ENCODE peak calls at places on chromosomes 13 and 19, in ten cellular contexts. F is transverse colon; U is CD8-positive, alpha-beta T cell; M is HFF-Myc; T is GM23248; B is brain microvascular endothelial cell; D is upper lobe of right lung; C is iPS DF 6.9; A is tibial nerve; S is SK-N-MC. W is an unnamed sample.

GRCh38 chr13:99971576-99972189 is at the start of gene ZIC5:
- DNase-seq in F (no peak), U (no peak), M (no peak), T (no peak), B (no peak), D (no peak), C (no peak), A (no peak), S (peak), W (no peak)

GRCh38 chr13:97411894-97412460 is 22.0 kb upstream of the RAP2A start:
- DNase-seq in F (no peak), U (no peak), M (no peak), T (peak), B (no peak), D (no peak), C (no peak), A (no peak), S (no peak), W (no peak)

GRCh38 chr19:16771618-16772017 is 52.0 kb downstream of the NWD1 start:
- DNase-seq in F (peak), U (peak), M (peak), T (peak), B (peak), D (no peak), C (peak), A (peak), S (peak), W (peak)

GRCh38 chr19:11479090-11479469 is 1.8 kb downstream of the ELAVL3 start:
- DNase-seq in F (no peak), U (no peak), M (no peak), T (no peak), B (no peak), D (no peak), C (no peak), A (no peak), S (no peak), W (no peak)

GRCh38 chr19:7505682-7506384 is 10.1 kb upstream of the ZNF358 start:
- DNase-seq in F (peak), U (no peak), M (no peak), T (peak), B (no peak), D (no peak), C (no peak), A (no peak), S (no peak), W (peak)

GRCh38 chr19:55490478-55491436 is 2.5 kb downstream of the SSC5D start:
- DNase-seq in F (no peak), U (no peak), M (no peak), T (peak), B (no peak), D (no peak), C (no peak), A (no peak), S (no peak), W (peak)

GRCh38 chr19:32041681-32042292 is 303.6 kb upstream of the ZNF507 start:
- DNase-seq in F (peak), U (no peak), M (no peak), T (peak), B (peak), D (peak), C (peak), A (no peak), S (peak), W (no peak)

GRCh38 chr13:98585398-98585754 is 8.5 kb upstream of the STK24 start:
- DNase-seq in F (peak), U (no peak), M (no peak), T (no peak), B (no peak), D (no peak), C (no peak), A (no peak), S (no peak), W (no peak)

GRCh38 chr13:67366533-67366932 is 136.4 kb upstream of the PCDH9 start:
- DNase-seq in F (no peak), U (no peak), M (no peak), T (peak), B (peak), D (no peak), C (no peak), A (no peak), S (no peak), W (no peak)

GRCh38 chr13:100112186-100112838 is 23.4 kb downstream of the PCCA start:
- DNase-seq in F (no peak), U (no peak), M (no peak), T (no peak), B (no peak), D (no peak), C (no peak), A (no peak), S (no peak), W (no peak)

GRCh38 chr13:37473035-37473434 is 125.5 kb downstream of the POSTN start:
- DNase-seq in F (no peak), U (no peak), M (no peak), T (no peak), B (no peak), D (no peak), C (peak), A (no peak), S (no peak), W (no peak)

GRCh38 chr19:38268539-38268938 is 4.2 kb downstream of the SPINT2 start:
- DNase-seq in F (no peak), U (no peak), M (no peak), T (no peak), B (no peak), D (no peak), C (no peak), A (no peak), S (no peak), W (no peak)

GRCh38 chr13:79108914-79109643 is 297.0 kb downstream of the RBM26 start:
- DNase-seq in F (no peak), U (no peak), M (no peak), T (no peak), B (no peak), D (no peak), C (no peak), A (no peak), S (no peak), W (no peak)

GRCh38 chr13:42985312-42986175 is 6.5 kb downstream of the EPSTI1 start:
- DNase-seq in F (peak), U (no peak), M (no peak), T (peak), B (no peak), D (no peak), C (no peak), A (peak), S (no peak), W (no peak)

GRCh38 chr13:64553411-64554129 is 2676.6 kb downstream of the PCDH9 start:
- DNase-seq in F (no peak), U (no peak), M (no peak), T (peak), B (peak), D (no peak), C (no peak), A (no peak), S (no peak), W (no peak)

GRCh38 chr19:21482863-21483276 is 22.5 kb upstream of the ZNF429 start:
- DNase-seq in F (peak), U (peak), M (no peak), T (peak), B (no peak), D (peak), C (no peak), A (no peak), S (no peak), W (peak)

GRCh38 chr19:28313633-28314032 is 899.3 kb downstream of the UQCRFS1 start:
- DNase-seq in F (no peak), U (no peak), M (peak), T (peak), B (peak), D (no peak), C (no peak), A (peak), S (peak), W (no peak)

GRCh38 chr19:54492568-54492967 is 10.1 kb upstream of the LAIR2 start:
- DNase-seq in F (no peak), U (no peak), M (no peak), T (no peak), B (no peak), D (no peak), C (no peak), A (no peak), S (no peak), W (no peak)

GRCh38 chr13:71115301-71115700 is 751.7 kb downstream of the DACH1 start:
- DNase-seq in F (no peak), U (no peak), M (no peak), T (no peak), B (no peak), D (no peak), C (no peak), A (no peak), S (no peak), W (no peak)

GRCh38 chr13:24670927-24671326 is 9.3 kb upstream of the ATP12A start:
- DNase-seq in F (no peak), U (no peak), M (no peak), T (peak), B (peak), D (no peak), C (no peak), A (no peak), S (no peak), W (no peak)

GRCh38 chr19:24166055-24166454 is 79.1 kb downstream of the ZNF254 start:
- DNase-seq in F (no peak), U (no peak), M (no peak), T (peak), B (peak), D (no peak), C (no peak), A (no peak), S (no peak), W (no peak)

GRCh38 chr13:23515116-23515515 is 55.1 kb upstream of the TNFRSF19 start:
- DNase-seq in F (no peak), U (no peak), M (no peak), T (no peak), B (no peak), D (no peak), C (no peak), A (no peak), S (no peak), W (no peak)

GRCh38 chr13:78326608-78327007 is 276.7 kb downstream of the POU4F1 start:
- DNase-seq in F (no peak), U (no peak), M (no peak), T (peak), B (no peak), D (no peak), C (no peak), A (no peak), S (no peak), W (no peak)

GRCh38 chr13:61370520-61370919 is 45.1 kb downstream of the PCDH20 start:
- DNase-seq in F (no peak), U (no peak), M (no peak), T (no peak), B (no peak), D (no peak), C (no peak), A (no peak), S (no peak), W (no peak)

GRCh38 chr13:74820809-74821208 is 661.2 kb downstream of the TBC1D4 start:
- DNase-seq in F (no peak), U (no peak), M (no peak), T (no peak), B (no peak), D (no peak), C (no peak), A (no peak), S (no peak), W (no peak)

GRCh38 chr19:5572556-5573286 is 5.0 kb upstream of the TINCR start:
- DNase-seq in F (peak), U (no peak), M (no peak), T (no peak), B (no peak), D (no peak), C (no peak), A (no peak), S (no peak), W (no peak)

GRCh38 chr19:49496574-49497008 is 357 bp downstream of the RPS11 start:
- DNase-seq in F (no peak), U (no peak), M (no peak), T (peak), B (no peak), D (no peak), C (no peak), A (no peak), S (no peak), W (no peak)

GRCh38 chr19:49498475-49498874 is 2.2 kb downstream of the RPS11 start:
- DNase-seq in F (no peak), U (no peak), M (no peak), T (no peak), B (no peak), D (no peak), C (no peak), A (no peak), S (no peak), W (no peak)

GRCh38 chr19:49497790-49498106 is 1.5 kb downstream of the RPS11 start:
- DNase-seq in F (no peak), U (no peak), M (no peak), T (no peak), B (no peak), D (no peak), C (no peak), A (no peak), S (no peak), W (no peak)

GRCh38 chr19:49497047-49497789 is 984 bp downstream of the RPS11 start:
- DNase-seq in F (peak), U (peak), M (no peak), T (peak), B (peak), D (peak), C (no peak), A (peak), S (no peak), W (peak)

DNA sequence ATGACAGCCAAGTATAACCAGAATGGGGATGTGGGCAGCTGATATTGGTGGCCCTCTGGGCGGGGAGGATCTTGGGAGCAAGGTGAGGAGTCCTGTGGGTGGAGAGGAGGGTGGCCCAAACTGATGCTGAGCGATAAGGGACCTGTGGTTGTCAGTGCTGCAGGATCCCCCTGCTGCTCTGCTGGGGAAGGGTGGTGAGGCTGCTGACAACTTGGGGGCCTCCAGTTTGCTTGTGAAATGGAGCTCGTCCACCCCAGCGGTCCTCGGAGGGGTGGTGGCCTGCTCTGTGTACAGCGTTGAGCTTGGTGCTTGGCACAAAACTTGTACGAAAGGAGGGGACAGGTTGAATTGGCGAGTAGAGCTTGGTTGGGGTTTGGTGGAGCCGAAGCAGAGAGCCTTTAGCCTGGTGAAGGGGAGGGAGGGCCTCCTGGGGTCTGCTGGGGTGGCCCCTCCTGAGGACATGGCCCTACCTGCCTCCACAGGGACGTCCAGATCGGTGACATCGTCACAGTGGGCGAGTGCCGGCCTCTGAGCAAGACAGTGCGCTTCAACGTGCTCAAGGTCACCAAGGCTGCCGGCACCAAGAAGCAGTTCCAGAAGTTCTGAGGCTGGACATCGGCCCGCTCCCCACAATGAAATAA is 2.9 kb downstream of the RPS11 start:
- DNase-seq in F (no peak), U (no peak), M (no peak), T (no peak), B (no peak), D (no peak), C (no peak), A (no peak), S (no peak), W (no peak)
- H3K4me3 ChIP-seq in F (no peak), U (peak), M (peak), T (no peak), B (peak), D (peak), C (no peak), A (peak), S (peak), W (no peak)

GRCh38 chr19:1001538-1002166 is 1.4 kb downstream of the GRIN3B start:
- DNase-seq in F (peak), U (peak), M (no peak), T (peak), B (no peak), D (peak), C (no peak), A (no peak), S (no peak), W (no peak)

GRCh38 chr19:1000095-1000494 is at the start of gene GRIN3B:
- DNase-seq in F (peak), U (peak), M (no peak), T (peak), B (peak), D (peak), C (peak), A (no peak), S (no peak), W (no peak)

GRCh38 chr19:999379-999719 is 870 bp upstream of the GRIN3B start:
- DNase-seq in F (no peak), U (no peak), M (no peak), T (no peak), B (no peak), D (no peak), C (no peak), A (no peak), S (no peak), W (no peak)

GRCh38 chr19:1002600-1002999 is 2.4 kb downstream of the GRIN3B start:
- DNase-seq in F (no peak), U (no peak), M (no peak), T (no peak), B (no peak), D (no peak), C (no peak), A (no peak), S (no peak), W (no peak)

GRCh38 chr19:1000591-1001537 is 645 bp downstream of the GRIN3B start:
- DNase-seq in F (no peak), U (no peak), M (no peak), T (no peak), B (no peak), D (no peak), C (no peak), A (no peak), S (no peak), W (no peak)
- H3K4me3 ChIP-seq in F (no peak), U (no peak), M (no peak), T (no peak), B (no peak), D (no peak), C (peak), A (peak), S (no peak), W (no peak)

DNA sequence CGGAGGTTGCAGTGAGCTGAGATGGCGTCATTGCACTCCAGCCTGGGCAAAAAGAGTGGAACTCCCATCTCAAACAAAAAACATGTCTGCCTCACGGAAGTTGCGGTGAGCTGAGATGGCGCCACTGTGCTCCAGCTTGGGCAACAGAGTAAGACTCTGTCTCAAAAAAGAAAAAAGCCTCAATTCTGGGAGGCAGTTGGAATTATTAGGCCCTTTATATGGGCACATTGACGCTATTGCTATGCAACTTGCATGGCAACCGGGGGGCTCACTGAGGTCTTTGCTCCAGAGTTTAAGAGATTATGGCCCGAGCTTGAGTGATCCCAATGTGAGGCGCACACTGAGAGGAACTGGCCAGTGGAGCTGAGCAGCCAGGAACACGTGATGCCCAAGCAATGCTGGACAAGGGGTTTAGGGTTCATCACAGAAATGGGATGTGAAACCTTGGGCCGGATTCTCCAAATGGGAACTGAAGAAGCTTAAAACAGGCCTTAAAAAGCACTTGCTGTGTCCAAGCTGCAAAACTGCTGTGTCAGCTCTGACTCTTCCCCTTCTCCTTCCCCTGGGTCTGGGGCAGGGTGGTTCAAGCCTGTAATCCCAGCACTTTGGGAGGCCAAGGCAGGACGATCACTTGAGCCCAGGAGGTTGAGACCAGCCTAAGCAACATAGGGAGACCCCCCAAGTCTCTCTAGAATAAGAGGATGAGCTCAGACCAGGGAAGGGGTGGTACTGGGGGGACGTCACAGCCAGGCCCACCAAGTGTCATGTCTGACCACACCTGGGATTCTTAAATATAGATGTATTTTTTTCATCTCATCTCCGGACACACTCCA is 2.5 kb downstream of the FTL start:
- DNase-seq in F (peak), U (no peak), M (no peak), T (peak), B (no peak), D (peak), C (no peak), A (peak), S (no peak), W (peak)
- H3K4me3 ChIP-seq in F (no peak), U (no peak), M (no peak), T (peak), B (no peak), D (peak), C (no peak), A (peak), S (no peak), W (peak)

DNA sequence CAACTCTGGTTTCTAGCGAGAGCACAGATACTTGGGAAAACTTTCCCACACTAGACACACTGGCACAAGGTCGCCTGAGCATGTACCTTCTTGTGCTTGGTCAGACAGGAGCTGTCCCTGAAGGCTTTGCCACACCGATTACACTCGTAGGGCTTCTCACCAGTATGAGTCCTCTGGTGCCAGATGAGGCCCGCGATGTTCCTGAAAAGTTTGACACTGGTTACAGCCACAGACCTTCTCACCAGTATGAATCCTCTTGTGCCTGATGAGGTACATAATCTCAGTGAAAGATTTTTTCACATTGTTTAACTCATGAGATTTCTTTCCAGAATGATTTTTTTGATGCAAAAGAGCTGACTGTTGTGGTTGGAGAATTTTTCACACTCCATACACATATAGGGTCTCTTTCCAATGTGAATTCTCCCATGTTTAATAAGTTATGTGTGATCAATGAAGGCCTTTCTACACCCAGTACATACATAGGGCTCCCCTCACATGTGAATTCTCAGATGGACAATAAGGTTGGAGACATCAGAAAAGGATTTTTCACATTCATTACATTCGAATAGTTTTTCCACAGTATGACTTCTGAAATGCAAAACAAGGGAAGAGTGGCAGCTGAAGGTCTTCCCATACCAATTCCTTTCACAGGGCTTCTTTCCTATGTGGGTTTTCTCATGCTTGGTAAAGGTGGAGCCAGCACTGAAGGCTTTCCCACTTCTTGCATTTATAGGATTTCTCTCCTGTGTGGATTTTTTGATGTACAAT is 9.9 kb upstream of the ZSCAN18 start:
- DNase-seq in F (no peak), U (no peak), M (no peak), T (no peak), B (no peak), D (no peak), C (no peak), A (no peak), S (no peak), W (no peak)
- H3K4me3 ChIP-seq in F (no peak), U (no peak), M (no peak), T (no peak), B (no peak), D (no peak), C (no peak), A (no peak), S (no peak), W (no peak)

GRCh38 chr19:29449371-29449770 is 76.4 kb upstream of the VSTM2B start:
- DNase-seq in F (no peak), U (no peak), M (no peak), T (no peak), B (no peak), D (no peak), C (no peak), A (no peak), S (no peak), W (no peak)

GRCh38 chr19:29445246-29445645 is 80.5 kb upstream of the VSTM2B start:
- DNase-seq in F (no peak), U (no peak), M (no peak), T (no peak), B (no peak), D (no peak), C (no peak), A (no peak), S (no peak), W (no peak)

GRCh38 chr19:29448046-29448445 is 77.7 kb upstream of the VSTM2B start:
- DNase-seq in F (no peak), U (no peak), M (no peak), T (no peak), B (no peak), D (no peak), C (no peak), A (no peak), S (no peak), W (no peak)

GRCh38 chr19:29442910-29443309 is 82.9 kb upstream of the VSTM2B start:
- DNase-seq in F (no peak), U (no peak), M (no peak), T (no peak), B (no peak), D (no peak), C (no peak), A (no peak), S (no peak), W (no peak)

GRCh38 chr19:29446331-29446730 is 79.5 kb upstream of the VSTM2B start:
- DNase-seq in F (no peak), U (no peak), M (no peak), T (no peak), B (no peak), D (no peak), C (no peak), A (no peak), S (no peak), W (no peak)
- H3K4me3 ChIP-seq in F (no peak), U (no peak), M (no peak), T (no peak), B (no peak), D (no peak), C (no peak), A (no peak), S (no peak), W (no peak)

GRCh38 chr13:50127017-50127725 is 111.9 kb downstream of the KCNRG start:
- DNase-seq in F (peak), U (no peak), M (no peak), T (peak), B (no peak), D (peak), C (no peak), A (peak), S (no peak), W (peak)
- H3K4me3 ChIP-seq in F (peak), U (peak), M (peak), T (peak), B (peak), D (peak), C (peak), A (peak), S (no peak), W (peak)